ENCODE peak calls at places on chromosomes 1 and 21, in five cellular contexts. P is cardiac septum, Q is stromal cell of bone marrow, I is NCI-H774, H is hippocampal formation. K is an unnamed sample.

GRCh38 chr1:247189981-247190798 is 18.4 kb upstream of the ZNF124 start:
- DNase-seq in P (no peak), H (no peak), I (no peak), Q (no peak), K (no peak)

GRCh38 chr21:32370971-32371766 is 21.6 kb downstream of the URB1 start:
- DNase-seq in Q (no peak), P (no peak), I (no peak), H (no peak), K (no peak)

GRCh38 chr1:170807432-170807831 is 127.9 kb upstream of the MROH9 start:
- DNase-seq in Q (peak; percentile 71), P (no peak), H (no peak), I (no peak), K (no peak)

GRCh38 chr1:228150021-228150457 is 309 bp downstream of the GJC2 start:
- DNase-seq in Q (no peak), P (peak; percentile 75), H (no peak), I (no peak), K (no peak)

GRCh38 chr1:183837062-183837461 is 32.1 kb downstream of the RGL1 start:
- DNase-seq in H (no peak), Q (no peak), P (no peak), I (no peak), K (no peak)

GRCh38 chr1:8011923-8012858 is 13.9 kb downstream of the ERRFI1 start:
- DNase-seq in Q (no peak), I (no peak), H (no peak), P (no peak), K (no peak)

GRCh38 chr1:47738560-47739182 is 258.5 kb downstream of the TRABD2B start:
- DNase-seq in Q (peak; percentile 30), P (peak; percentile 61), I (peak; percentile 55), H (no peak), K (no peak)

GRCh38 chr1:109392788-109393580 is 4.7 kb downstream of the SORT1 start:
- DNase-seq in P (peak; percentile 85), Q (no peak), I (peak; percentile 3), H (peak; percentile 82), K (no peak)

GRCh38 chr1:50658421-50659076 is 235.3 kb upstream of the DMRTA2 start:
- DNase-seq in P (no peak), I (no peak), Q (no peak), H (no peak), K (no peak)

GRCh38 chr1:111140680-111140967 is 601 bp downstream of the CEPT1 start:
- DNase-seq in Q (peak; percentile 9), H (no peak), I (no peak), P (no peak), K (no peak)

GRCh38 chr1:241611063-241611462 is 29.1 kb downstream of the CHML start:
- DNase-seq in I (peak; percentile 79), Q (peak; percentile 57), P (no peak), H (peak; percentile 77), K (no peak)

GRCh38 chr1:81414417-81415087 is 386.2 kb upstream of the ADGRL2 start:
- DNase-seq in P (peak; percentile 87), I (no peak), H (no peak), Q (peak; percentile 36), K (no peak)

GRCh38 chr1:24688621-24689195 is 45.6 kb downstream of the SRRM1 start:
- DNase-seq in P (peak; percentile 80), Q (peak; percentile 45), H (peak; percentile 81), I (peak; percentile 29), K (no peak)

GRCh38 chr1:155591770-155592169 is 18.2 kb upstream of the MSTO1 start:
- DNase-seq in H (peak; percentile 56), Q (peak; percentile 47), I (peak; percentile 60), P (no peak), K (no peak)

GRCh38 chr1:2335721-2336475 is 55.5 kb downstream of the MORN1 start:
- DNase-seq in Q (no peak), I (no peak), H (no peak), P (no peak), K (no peak)

GRCh38 chr1:151825811-151826660 is 5.6 kb downstream of the RORC start:
- DNase-seq in I (no peak), H (no peak), Q (no peak), P (no peak), K (no peak)

K was measured in epithelial cell of proximal tubule.